ENCODE peak calls at places on chromosomes 5 and 9, in nine cellular contexts. One of them, this sample, is unnamed. For H3K9me3 and H3K4me1, the result is how much of the 10 kb centered on the place peaks cover.

GRCh38 chr9:84062538-84062937 is 81.9 kb downstream of the RMI1 start:
- DNase-seq in esophagus squamous epithelium: no peak
- DNase-seq in A673: no peak
- DNase-seq in HepG2: no peak
- DNase-seq in stomach: no peak
- DNase-seq in fibroblast of lung: no peak
- DNase-seq in trophoblast cell: no peak
- DNase-seq in IMR-90: no peak
- DNase-seq in CD8-positive, alpha-beta T cell: no peak
- DNase-seq in this sample: no peak

GRCh38 chr5:139641116-139642080 is 6.8 kb upstream of the CXXC5 start:
- DNase-seq in esophagus squamous epithelium: no peak
- DNase-seq in A673: no peak
- DNase-seq in HepG2: no peak
- DNase-seq in stomach: peak
- DNase-seq in fibroblast of lung: no peak
- DNase-seq in trophoblast cell: no peak
- DNase-seq in IMR-90: no peak
- DNase-seq in CD8-positive, alpha-beta T cell: no peak
- DNase-seq in this sample: no peak

GRCh38 chr5:21774791-21775190 is 1078.4 kb downstream of the CDH12 start:
- DNase-seq in esophagus squamous epithelium: no peak
- DNase-seq in A673: peak
- DNase-seq in HepG2: no peak
- DNase-seq in stomach: no peak
- DNase-seq in fibroblast of lung: peak
- DNase-seq in trophoblast cell: peak
- DNase-seq in IMR-90: peak
- DNase-seq in CD8-positive, alpha-beta T cell: no peak
- DNase-seq in this sample: no peak

GRCh38 chr5:72692273-72692672 is 124.2 kb upstream of the TNPO1 start:
- DNase-seq in esophagus squamous epithelium: no peak
- DNase-seq in A673: no peak
- DNase-seq in HepG2: no peak
- DNase-seq in stomach: no peak
- DNase-seq in fibroblast of lung: peak
- DNase-seq in trophoblast cell: no peak
- DNase-seq in IMR-90: peak
- DNase-seq in CD8-positive, alpha-beta T cell: no peak
- DNase-seq in this sample: no peak

GRCh38 chr5:110852053-110852452 is 113.2 kb downstream of the SLC25A46 start:
- DNase-seq in esophagus squamous epithelium: no peak
- DNase-seq in A673: no peak
- DNase-seq in HepG2: no peak
- DNase-seq in stomach: no peak
- DNase-seq in fibroblast of lung: no peak
- DNase-seq in trophoblast cell: no peak
- DNase-seq in IMR-90: no peak
- DNase-seq in CD8-positive, alpha-beta T cell: no peak
- DNase-seq in this sample: no peak

GRCh38 chr5:7926720-7927119 is 57.8 kb downstream of the MTRR start:
- DNase-seq in esophagus squamous epithelium: no peak
- DNase-seq in A673: no peak
- DNase-seq in HepG2: no peak
- DNase-seq in stomach: no peak
- DNase-seq in fibroblast of lung: no peak
- DNase-seq in trophoblast cell: no peak
- DNase-seq in IMR-90: no peak
- DNase-seq in CD8-positive, alpha-beta T cell: no peak
- DNase-seq in this sample: no peak

GRCh38 chr5:173456751-173457171 is 128.5 kb upstream of the STC2 start:
- DNase-seq in esophagus squamous epithelium: no peak
- DNase-seq in A673: peak
- DNase-seq in HepG2: no peak
- DNase-seq in stomach: no peak
- DNase-seq in fibroblast of lung: peak
- DNase-seq in trophoblast cell: no peak
- DNase-seq in IMR-90: peak
- DNase-seq in CD8-positive, alpha-beta T cell: no peak
- DNase-seq in this sample: no peak

GRCh38 chr5:8923516-8923915 is 622.4 kb downstream of the SEMA5A start:
- DNase-seq in esophagus squamous epithelium: no peak
- DNase-seq in A673: no peak
- DNase-seq in HepG2: no peak
- DNase-seq in stomach: no peak
- DNase-seq in fibroblast of lung: no peak
- DNase-seq in trophoblast cell: no peak
- DNase-seq in IMR-90: peak
- DNase-seq in CD8-positive, alpha-beta T cell: no peak
- DNase-seq in this sample: no peak

GRCh38 chr5:31887556-31887955 is 248.6 kb downstream of the PDZD2 start:
- DNase-seq in esophagus squamous epithelium: no peak
- DNase-seq in A673: no peak
- DNase-seq in HepG2: no peak
- DNase-seq in stomach: no peak
- DNase-seq in fibroblast of lung: no peak
- DNase-seq in trophoblast cell: no peak
- DNase-seq in IMR-90: no peak
- DNase-seq in CD8-positive, alpha-beta T cell: no peak
- DNase-seq in this sample: no peak

GRCh38 chr9:114364123-114364522 is 23.7 kb downstream of the AKNA start:
- DNase-seq in esophagus squamous epithelium: no peak
- DNase-seq in A673: no peak
- DNase-seq in HepG2: peak
- DNase-seq in stomach: no peak
- DNase-seq in fibroblast of lung: peak
- DNase-seq in trophoblast cell: no peak
- DNase-seq in IMR-90: peak
- DNase-seq in CD8-positive, alpha-beta T cell: no peak
- DNase-seq in this sample: no peak

GRCh38 chr5:174404848-174405247 is 319.5 kb upstream of the MSX2 start:
- DNase-seq in esophagus squamous epithelium: no peak
- DNase-seq in A673: no peak
- DNase-seq in HepG2: no peak
- DNase-seq in stomach: no peak
- DNase-seq in fibroblast of lung: no peak
- DNase-seq in trophoblast cell: no peak
- DNase-seq in IMR-90: no peak
- DNase-seq in CD8-positive, alpha-beta T cell: no peak
- DNase-seq in this sample: no peak

GRCh38 chr9:98977246-98977681 is 33.6 kb downstream of the COL15A1 start:
- DNase-seq in esophagus squamous epithelium: no peak
- DNase-seq in A673: no peak
- DNase-seq in HepG2: no peak
- DNase-seq in stomach: no peak
- DNase-seq in fibroblast of lung: no peak
- DNase-seq in trophoblast cell: no peak
- DNase-seq in IMR-90: no peak
- DNase-seq in CD8-positive, alpha-beta T cell: no peak
- DNase-seq in this sample: no peak

GRCh38 chr9:92481029-92481633 is 1.2 kb downstream of the ASPN start:
- DNase-seq in esophagus squamous epithelium: no peak
- DNase-seq in A673: peak
- DNase-seq in HepG2: no peak
- DNase-seq in stomach: no peak
- DNase-seq in fibroblast of lung: peak
- DNase-seq in trophoblast cell: no peak
- DNase-seq in IMR-90: no peak
- DNase-seq in CD8-positive, alpha-beta T cell: no peak
- DNase-seq in this sample: no peak

GRCh38 chr9:114771901-114772300 is 33.9 kb downstream of the TNFSF15 start:
- DNase-seq in esophagus squamous epithelium: no peak
- DNase-seq in A673: no peak
- DNase-seq in HepG2: no peak
- DNase-seq in stomach: no peak
- DNase-seq in fibroblast of lung: peak
- DNase-seq in trophoblast cell: no peak
- DNase-seq in IMR-90: no peak
- DNase-seq in CD8-positive, alpha-beta T cell: no peak
- DNase-seq in this sample: no peak

GRCh38 chr5:132961887-132962286 is 1.5 kb downstream of the AFF4 start:
- DNase-seq in esophagus squamous epithelium: no peak
- DNase-seq in A673: no peak
- DNase-seq in HepG2: no peak
- DNase-seq in stomach: no peak
- DNase-seq in fibroblast of lung: peak
- DNase-seq in trophoblast cell: no peak
- DNase-seq in IMR-90: peak
- DNase-seq in CD8-positive, alpha-beta T cell: no peak
- DNase-seq in this sample: no peak

GRCh38 chr5:148848378-148849031 is 22.1 kb downstream of the ADRB2 start:
- DNase-seq in esophagus squamous epithelium: no peak
- DNase-seq in A673: no peak
- DNase-seq in HepG2: no peak
- DNase-seq in stomach: no peak
- DNase-seq in fibroblast of lung: no peak
- DNase-seq in trophoblast cell: no peak
- DNase-seq in IMR-90: no peak
- DNase-seq in CD8-positive, alpha-beta T cell: no peak
- DNase-seq in this sample: no peak

DNA sequence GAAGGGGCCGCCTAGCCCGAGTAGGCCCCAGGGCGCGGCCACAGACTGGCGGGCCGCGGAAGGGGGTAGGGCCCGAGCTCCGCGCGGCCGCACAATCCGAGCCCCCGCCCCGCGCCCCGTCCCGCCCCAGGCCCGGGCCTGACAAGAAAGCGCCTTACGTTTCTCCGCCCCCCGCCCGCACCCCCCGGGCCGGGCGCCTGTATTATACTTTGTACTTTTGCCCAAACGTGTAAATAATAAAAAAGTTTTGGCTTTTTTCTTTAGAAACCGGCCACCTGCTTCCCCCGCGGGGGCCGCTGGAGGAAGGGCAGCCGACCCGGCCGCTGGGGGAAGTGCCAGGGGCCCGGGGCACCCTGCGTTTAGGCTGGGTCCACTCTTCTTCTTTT is 2.6 kb downstream of the TLX3 start:
- DNase-seq in esophagus squamous epithelium: no peak
- DNase-seq in A673: no peak
- DNase-seq in HepG2: no peak
- DNase-seq in stomach: no peak
- DNase-seq in fibroblast of lung: no peak
- DNase-seq in trophoblast cell: no peak
- DNase-seq in IMR-90: no peak
- DNase-seq in CD8-positive, alpha-beta T cell: no peak
- DNase-seq in this sample: no peak
- H3K9me3 ChIP-seq in esophagus squamous epithelium: under half
- H3K9me3 ChIP-seq in A673: under half
- H3K9me3 ChIP-seq in HepG2: under half
- H3K9me3 ChIP-seq in stomach: under half
- H3K9me3 ChIP-seq in fibroblast of lung: under half
- H3K9me3 ChIP-seq in trophoblast cell: under half
- H3K9me3 ChIP-seq in IMR-90: under half
- H3K9me3 ChIP-seq in CD8-positive, alpha-beta T cell: under half
- H3K9me3 ChIP-seq in this sample: under half

GRCh38 chr5:74454263-74455030 is 186.1 kb downstream of the ENC1 start:
- DNase-seq in esophagus squamous epithelium: no peak
- DNase-seq in A673: no peak
- DNase-seq in HepG2: no peak
- DNase-seq in stomach: no peak
- DNase-seq in fibroblast of lung: no peak
- DNase-seq in trophoblast cell: no peak
- DNase-seq in IMR-90: no peak
- DNase-seq in CD8-positive, alpha-beta T cell: no peak
- DNase-seq in this sample: no peak
- H3K4me1 ChIP-seq in esophagus squamous epithelium: under half
- H3K4me1 ChIP-seq in A673: under half
- H3K4me1 ChIP-seq in HepG2: under half
- H3K4me1 ChIP-seq in stomach: under half
- H3K4me1 ChIP-seq in fibroblast of lung: under half
- H3K4me1 ChIP-seq in trophoblast cell: under half
- H3K4me1 ChIP-seq in IMR-90: under half
- H3K4me1 ChIP-seq in CD8-positive, alpha-beta T cell: under half
- H3K4me1 ChIP-seq in this sample: under half

GRCh38 chr5:178827636-178828035 is 32.1 kb upstream of the ZNF354B start:
- DNase-seq in esophagus squamous epithelium: no peak
- DNase-seq in A673: no peak
- DNase-seq in HepG2: no peak
- DNase-seq in stomach: no peak
- DNase-seq in fibroblast of lung: no peak
- DNase-seq in trophoblast cell: peak
- DNase-seq in IMR-90: no peak
- DNase-seq in CD8-positive, alpha-beta T cell: no peak
- DNase-seq in this sample: no peak

GRCh38 chr5:178831049-178831448 is 28.7 kb upstream of the ZNF354B start:
- DNase-seq in esophagus squamous epithelium: no peak
- DNase-seq in A673: no peak
- DNase-seq in HepG2: no peak
- DNase-seq in stomach: no peak
- DNase-seq in fibroblast of lung: no peak
- DNase-seq in trophoblast cell: no peak
- DNase-seq in IMR-90: no peak
- DNase-seq in CD8-positive, alpha-beta T cell: no peak
- DNase-seq in this sample: no peak

GRCh38 chr5:178836628-178837027 is 23.1 kb upstream of the ZNF354B start:
- DNase-seq in esophagus squamous epithelium: no peak
- DNase-seq in A673: no peak
- DNase-seq in HepG2: no peak
- DNase-seq in stomach: no peak
- DNase-seq in fibroblast of lung: no peak
- DNase-seq in trophoblast cell: peak
- DNase-seq in IMR-90: no peak
- DNase-seq in CD8-positive, alpha-beta T cell: no peak
- DNase-seq in this sample: no peak

DNA sequence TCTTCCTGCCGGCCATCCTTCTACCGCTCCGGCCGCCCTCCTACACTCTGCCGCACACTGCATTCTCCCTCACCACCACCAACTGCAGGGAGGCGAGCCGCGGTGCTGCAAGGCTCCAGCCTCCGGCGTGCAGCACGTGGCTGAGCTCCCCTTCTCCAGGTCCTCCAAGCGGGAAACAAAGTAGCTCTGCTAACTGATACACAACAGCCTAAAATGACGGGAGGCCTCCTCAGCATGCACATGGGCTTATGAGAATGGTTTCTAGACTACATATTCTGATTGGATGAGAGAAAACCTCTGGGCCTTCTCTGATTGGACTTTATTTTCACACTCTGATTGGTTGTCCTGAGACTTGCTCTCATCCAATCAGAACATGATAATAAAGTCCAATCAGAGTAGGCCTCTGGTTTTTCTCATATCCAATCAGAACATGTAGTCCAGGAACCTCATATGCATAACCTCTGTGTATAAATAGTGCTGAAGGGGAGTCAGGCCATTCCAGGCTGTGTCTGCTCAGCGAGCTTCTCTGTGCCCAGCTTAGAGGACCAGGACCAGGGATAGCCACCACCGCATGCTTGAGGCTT is 27.0 kb upstream of the ZNF354B start:
- DNase-seq in esophagus squamous epithelium: no peak
- DNase-seq in A673: no peak
- DNase-seq in HepG2: no peak
- DNase-seq in stomach: no peak
- DNase-seq in fibroblast of lung: no peak
- DNase-seq in trophoblast cell: no peak
- DNase-seq in IMR-90: no peak
- DNase-seq in CD8-positive, alpha-beta T cell: no peak
- DNase-seq in this sample: no peak
- H3K4me3 ChIP-seq in esophagus squamous epithelium: no peak
- H3K4me3 ChIP-seq in A673: no peak
- H3K4me3 ChIP-seq in HepG2: no peak
- H3K4me3 ChIP-seq in stomach: no peak
- H3K4me3 ChIP-seq in fibroblast of lung: no peak
- H3K4me3 ChIP-seq in trophoblast cell: no peak
- H3K4me3 ChIP-seq in IMR-90: no peak
- H3K4me3 ChIP-seq in CD8-positive, alpha-beta T cell: no peak
- H3K4me3 ChIP-seq in this sample: no peak

GRCh38 chr5:32951003-32951402 is 239.9 kb downstream of the NPR3 start:
- DNase-seq in esophagus squamous epithelium: no peak
- DNase-seq in A673: no peak
- DNase-seq in HepG2: no peak
- DNase-seq in stomach: no peak
- DNase-seq in fibroblast of lung: no peak
- DNase-seq in trophoblast cell: no peak
- DNase-seq in IMR-90: no peak
- DNase-seq in CD8-positive, alpha-beta T cell: no peak
- DNase-seq in this sample: no peak
- H3K9me3 ChIP-seq in esophagus squamous epithelium: under half
- H3K9me3 ChIP-seq in A673: under half
- H3K9me3 ChIP-seq in HepG2: under half
- H3K9me3 ChIP-seq in stomach: under half
- H3K9me3 ChIP-seq in fibroblast of lung: under half
- H3K9me3 ChIP-seq in trophoblast cell: under half
- H3K9me3 ChIP-seq in IMR-90: under half
- H3K9me3 ChIP-seq in CD8-positive, alpha-beta T cell: under half
- H3K9me3 ChIP-seq in this sample: under half

This sample was measured in HAP-1.